ENCODE peak calls at places on chromosome 15, in ten cellular contexts. A is CD4-positive, alpha-beta T cell; P is stimulated activated CD8-positive, alpha-beta memory T cell treated with anti-CD3 and anti-CD28 coated beads, Interleukin-7, amount 100 ng/mL, for 48 hours; G is Calu3; T is cerebellar cortex; I is activated T-cell treated with anti-CD3 and anti-CD28 coated beads, Interleukin-2, amount 50 U/mL, for 1 hour; Q is HTR-8/SVneo; O is osteocyte; C is upper lobe of right lung; J is activated CD4-positive, alpha-beta memory T cell treated with anti-CD3 and anti-CD28 coated beads for 36 hours. Y is an unnamed sample.
A peak's percentile ranks its signal among the peaks of the same experiment; 100 is the strongest.

GRCh38 chr15:93942140-93942808 is 289.1 kb upstream of the MCTP2 start:
- DNase-seq in O (no peak), Q (no peak), J (no peak), P (no peak), T (no peak), C (no peak), A (no peak), I (no peak), G (no peak), Y (no peak)

GRCh38 chr15:84762840-84763572 is 14.6 kb downstream of the ZNF592 start:
- DNase-seq in T (no peak), O (no peak), P (no peak), I (no peak), Q (no peak), G (peak; percentile 13), C (no peak), A (no peak), J (no peak), Y (no peak)

GRCh38 chr15:82970078-82970686 is 15.8 kb upstream of the RAMAC start:
- DNase-seq in Q (no peak), G (no peak), P (no peak), C (no peak), J (no peak), A (no peak), T (no peak), I (no peak), O (no peak), Y (no peak)

GRCh38 chr15:74961616-74962015 is 5.0 kb upstream of the RPP25 start:
- DNase-seq in P (no peak), A (no peak), J (no peak), T (no peak), Q (no peak), O (no peak), I (no peak), G (no peak), C (no peak), Y (no peak)

GRCh38 chr15:80289558-80290277 is 37.7 kb upstream of the CTXND1 start:
- DNase-seq in G (no peak), A (no peak), Q (no peak), C (no peak), T (peak; percentile 62), J (no peak), O (no peak), P (no peak), I (no peak), Y (no peak)

GRCh38 chr15:59522988-59523461 is 85.0 kb downstream of the FAM81A start:
- DNase-seq in A (peak; percentile 36), P (peak; percentile 10), J (peak; percentile 24), O (peak; percentile 75), I (peak; percentile 73), C (no peak), G (no peak), Q (no peak), T (no peak), Y (no peak)

GRCh38 chr15:66657062-66658020 is 44.7 kb upstream of the SMAD6 start:
- DNase-seq in P (no peak), C (no peak), I (no peak), O (no peak), T (no peak), A (no peak), G (no peak), J (no peak), Q (peak; percentile 56), Y (no peak)

GRCh38 chr15:68204776-68205557 is at the start of gene CALML4:
- DNase-seq in J (no peak), Q (no peak), I (no peak), A (no peak), C (no peak), T (peak; percentile 88), O (no peak), P (no peak), G (peak; percentile 82), Y (peak; percentile 33)

GRCh38 chr15:78321041-78321570 is 19.0 kb upstream of the CRABP1 start:
- DNase-seq in P (no peak), C (peak; percentile 52), O (no peak), I (no peak), A (no peak), Q (no peak), T (no peak), G (no peak), J (no peak), Y (no peak)

GRCh38 chr15:62797171-62797570 is 245.4 kb upstream of the TPM1 start:
- DNase-seq in J (no peak), P (no peak), T (no peak), G (no peak), C (no peak), A (no peak), I (no peak), Q (no peak), O (no peak), Y (no peak)

GRCh38 chr15:66802087-66803001 is 100.3 kb downstream of the SMAD6 start:
- DNase-seq in P (no peak), O (no peak), G (no peak), J (no peak), T (no peak), Q (peak; percentile 24), A (no peak), C (no peak), I (no peak), Y (peak; percentile 77)

GRCh38 chr15:66886686-66887273 is 178.6 kb upstream of the SMAD3 start:
- DNase-seq in J (no peak), I (no peak), G (no peak), T (no peak), O (peak; percentile 59), A (no peak), C (no peak), Q (no peak), P (no peak), Y (no peak)

GRCh38 chr15:34652726-34653033 is 69.2 kb upstream of the GOLGA8B start:
- DNase-seq in P (no peak), Q (no peak), O (no peak), G (no peak), A (no peak), C (no peak), J (no peak), I (no peak), T (no peak), Y (no peak)

GRCh38 chr15:67063689-67064606 is 1.5 kb upstream of the SMAD3 start:
- DNase-seq in Q (no peak), G (peak; percentile 67), T (peak; percentile 33), J (peak; percentile 33), A (no peak), C (peak; percentile 80), I (no peak), O (no peak), P (no peak), Y (peak; percentile 71)

GRCh38 chr15:73704869-73705645 is 20.9 kb downstream of the CD276 start:
- DNase-seq in P (peak; percentile 43), A (peak; percentile 59), O (no peak), J (peak; percentile 77), I (peak; percentile 60), G (peak; percentile 74), T (peak; percentile 64), C (peak; percentile 81), Q (peak; percentile 57), Y (peak; percentile 47)

GRCh38 chr15:44501768-44502366 is 35.1 kb upstream of the EIF3J start:
- DNase-seq in O (no peak), I (no peak), A (no peak), Q (peak; percentile 40), C (no peak), G (no peak), P (no peak), J (no peak), T (peak; percentile 64), Y (peak; percentile 68)

GRCh38 chr15:64092075-64092820 is 1.4 kb downstream of the CIAO2A start:
- DNase-seq in O (no peak), J (no peak), P (no peak), A (no peak), C (no peak), Q (no peak), I (no peak), T (peak; percentile 24), G (no peak), Y (no peak)

GRCh38 chr15:94238539-94239118 is 7.3 kb downstream of the MCTP2 start:
- DNase-seq in G (no peak), A (no peak), P (no peak), J (no peak), Q (no peak), T (no peak), C (no peak), I (no peak), O (no peak), Y (no peak)

GRCh38 chr15:81312790-81313543 is 11.0 kb downstream of the STARD5 start:
- DNase-seq in A (no peak), O (no peak), P (no peak), Q (peak; percentile 88), C (peak; percentile 73), I (no peak), G (peak; percentile 67), J (no peak), T (peak; percentile 21), Y (peak; percentile 98)

GRCh38 chr15:39235084-39235795 is 345.6 kb upstream of the THBS1 start:
- DNase-seq in I (no peak), P (no peak), J (no peak), G (no peak), Q (peak; percentile 19), C (no peak), A (no peak), O (no peak), T (no peak), Y (no peak)

GRCh38 chr15:43274136-43274535 is 7.4 kb upstream of the TGM5 start:
- DNase-seq in A (no peak), J (no peak), T (no peak), C (no peak), P (no peak), G (no peak), I (no peak), Q (no peak), O (peak; percentile 78), Y (no peak)

GRCh38 chr15:60993008-60993407 is 236.1 kb downstream of the RORA start:
- DNase-seq in A (no peak), J (no peak), P (no peak), C (no peak), O (no peak), I (no peak), G (no peak), T (no peak), Q (peak; percentile 50), Y (peak; percentile 51)

GRCh38 chr15:74489518-74490338 is 28.8 kb upstream of the UBL7 start:
- DNase-seq in P (peak; percentile 66), O (no peak), G (peak; percentile 76), I (peak; percentile 72), C (peak; percentile 71), T (peak; percentile 83), Q (peak; percentile 71), A (peak; percentile 61), J (peak; percentile 80), Y (peak; percentile 36)

GRCh38 chr15:41490355-41490754 is 3.3 kb upstream of the ITPKA start:
- DNase-seq in A (no peak), I (no peak), P (no peak), J (peak; percentile 71), T (no peak), G (no peak), Q (peak; percentile 94), C (no peak), O (no peak), Y (peak; percentile 96)

GRCh38 chr15:80739919-80740318 is 39.3 kb upstream of the CEMIP start:
- DNase-seq in J (no peak), G (peak; percentile 27), T (no peak), I (no peak), Q (no peak), C (no peak), P (no peak), O (no peak), A (no peak), Y (no peak)

GRCh38 chr15:48596415-48596814 is 49.1 kb downstream of the FBN1 start:
- DNase-seq in O (no peak), J (no peak), P (no peak), G (no peak), I (no peak), Q (no peak), A (no peak), T (no peak), C (no peak), Y (no peak)

GRCh38 chr15:40238927-40239591 is at the start of gene PAK6:
- DNase-seq in J (peak; percentile 63), A (no peak), T (peak; percentile 49), O (peak; percentile 80), G (peak; percentile 84), Q (peak; percentile 56), I (peak; percentile 27), C (peak; percentile 84), P (peak; percentile 28), Y (peak; percentile 28)

GRCh38 chr15:100090411-100090810 is 251.4 kb downstream of the ADAMTS17 start:
- DNase-seq in Q (no peak), A (no peak), G (no peak), T (no peak), J (no peak), O (no peak), C (no peak), P (no peak), I (no peak), Y (no peak)

Y was measured in astrocyte of the spinal cord.